ENCODE peak calls at places on chromosomes 11 and 22, in five cellular contexts. One of them, this sample, is unnamed.

GRCh38 chr11:111944139-111944538 is 7.0 kb downstream of the DIXDC1 start:
- DNase-seq in neural progenitor cell: no peak
- DNase-seq in brain microvascular endothelial cell: peak; percentile 83
- DNase-seq in CD8-positive, alpha-beta memory T cell: no peak
- DNase-seq in pancreas: no peak
- DNase-seq in this sample: peak; percentile 53

GRCh38 chr11:128852327-128853023 is 14.6 kb downstream of the KCNJ1 start:
- DNase-seq in neural progenitor cell: no peak
- DNase-seq in brain microvascular endothelial cell: no peak
- DNase-seq in CD8-positive, alpha-beta memory T cell: no peak
- DNase-seq in pancreas: peak; percentile 77
- DNase-seq in this sample: no peak

GRCh38 chr11:4140067-4140636 is 45.6 kb downstream of the RRM1 start:
- DNase-seq in neural progenitor cell: no peak
- DNase-seq in brain microvascular endothelial cell: no peak
- DNase-seq in CD8-positive, alpha-beta memory T cell: no peak
- DNase-seq in pancreas: no peak
- DNase-seq in this sample: no peak

GRCh38 chr11:97683733-97684132 is 1293.9 kb downstream of the JRKL start:
- DNase-seq in neural progenitor cell: peak; percentile 23
- DNase-seq in brain microvascular endothelial cell: no peak
- DNase-seq in CD8-positive, alpha-beta memory T cell: no peak
- DNase-seq in pancreas: no peak
- DNase-seq in this sample: peak; percentile 17

GRCh38 chr11:105230586-105230985 is 91.0 kb upstream of the CARD18 start:
- DNase-seq in neural progenitor cell: no peak
- DNase-seq in brain microvascular endothelial cell: no peak
- DNase-seq in CD8-positive, alpha-beta memory T cell: no peak
- DNase-seq in pancreas: no peak
- DNase-seq in this sample: no peak

GRCh38 chr22:33921576-33922181 is 1.4 kb upstream of the LARGE1 start:
- DNase-seq in neural progenitor cell: peak; percentile 94
- DNase-seq in brain microvascular endothelial cell: peak; percentile 44
- DNase-seq in CD8-positive, alpha-beta memory T cell: no peak
- DNase-seq in pancreas: peak; percentile 50
- DNase-seq in this sample: no peak

GRCh38 chr11:132848336-132848735 is 684.0 kb downstream of the OPCML start:
- DNase-seq in neural progenitor cell: no peak
- DNase-seq in brain microvascular endothelial cell: no peak
- DNase-seq in CD8-positive, alpha-beta memory T cell: no peak
- DNase-seq in pancreas: no peak
- DNase-seq in this sample: no peak

GRCh38 chr11:128891410-128891861 is 280 bp downstream of the KCNJ5 start:
- DNase-seq in neural progenitor cell: no peak
- DNase-seq in brain microvascular endothelial cell: no peak
- DNase-seq in CD8-positive, alpha-beta memory T cell: no peak
- DNase-seq in pancreas: peak; percentile 43
- DNase-seq in this sample: no peak

GRCh38 chr11:133978816-133979215 is 22.0 kb upstream of the IGSF9B start:
- DNase-seq in neural progenitor cell: no peak
- DNase-seq in brain microvascular endothelial cell: no peak
- DNase-seq in CD8-positive, alpha-beta memory T cell: no peak
- DNase-seq in pancreas: no peak
- DNase-seq in this sample: no peak

GRCh38 chr22:20267441-20268288 is 453 bp downstream of the RTN4R start:
- DNase-seq in neural progenitor cell: peak; percentile 81
- DNase-seq in brain microvascular endothelial cell: no peak
- DNase-seq in CD8-positive, alpha-beta memory T cell: no peak
- DNase-seq in pancreas: no peak
- DNase-seq in this sample: no peak

GRCh38 chr22:25627271-25627848 is 62.9 kb downstream of the GRK3 start:
- DNase-seq in neural progenitor cell: no peak
- DNase-seq in brain microvascular endothelial cell: no peak
- DNase-seq in CD8-positive, alpha-beta memory T cell: no peak
- DNase-seq in pancreas: no peak
- DNase-seq in this sample: no peak

GRCh38 chr22:45125198-45125597 is 38.5 kb upstream of the NUP50 start:
- DNase-seq in neural progenitor cell: peak; percentile 39
- DNase-seq in brain microvascular endothelial cell: peak; percentile 46
- DNase-seq in CD8-positive, alpha-beta memory T cell: no peak
- DNase-seq in pancreas: no peak
- DNase-seq in this sample: no peak

GRCh38 chr11:3146612-3147256 is 18.4 kb downstream of the OSBPL5 start:
- DNase-seq in neural progenitor cell: no peak
- DNase-seq in brain microvascular endothelial cell: peak; percentile 54
- DNase-seq in CD8-positive, alpha-beta memory T cell: no peak
- DNase-seq in pancreas: no peak
- DNase-seq in this sample: no peak

GRCh38 chr11:117814766-117815261 is 9.7 kb downstream of the FXYD2 start:
- DNase-seq in neural progenitor cell: peak; percentile 56
- DNase-seq in brain microvascular endothelial cell: no peak
- DNase-seq in CD8-positive, alpha-beta memory T cell: peak; percentile 72
- DNase-seq in pancreas: peak; percentile 58
- DNase-seq in this sample: peak; percentile 89

GRCh38 chr11:115170133-115170815 is 333.9 kb downstream of the CADM1 start:
- DNase-seq in neural progenitor cell: peak; percentile 53
- DNase-seq in brain microvascular endothelial cell: peak; percentile 29
- DNase-seq in CD8-positive, alpha-beta memory T cell: no peak
- DNase-seq in pancreas: no peak
- DNase-seq in this sample: peak; percentile 27

GRCh38 chr11:2803186-2804057 is 82.2 kb downstream of the CDKN1C start:
- DNase-seq in neural progenitor cell: no peak
- DNase-seq in brain microvascular endothelial cell: no peak
- DNase-seq in CD8-positive, alpha-beta memory T cell: no peak
- DNase-seq in pancreas: peak; percentile 12
- DNase-seq in this sample: no peak

GRCh38 chr11:34996958-34997357 is 80.5 kb downstream of the PDHX start:
- DNase-seq in neural progenitor cell: no peak
- DNase-seq in brain microvascular endothelial cell: no peak
- DNase-seq in CD8-positive, alpha-beta memory T cell: no peak
- DNase-seq in pancreas: no peak
- DNase-seq in this sample: no peak

GRCh38 chr22:35203583-35203982 is 53.7 kb upstream of the HMGXB4 start:
- DNase-seq in neural progenitor cell: no peak
- DNase-seq in brain microvascular endothelial cell: no peak
- DNase-seq in CD8-positive, alpha-beta memory T cell: no peak
- DNase-seq in pancreas: no peak
- DNase-seq in this sample: no peak

GRCh38 chr11:132772712-132773545 is 759.4 kb downstream of the OPCML start:
- DNase-seq in neural progenitor cell: peak; percentile 83
- DNase-seq in brain microvascular endothelial cell: no peak
- DNase-seq in CD8-positive, alpha-beta memory T cell: no peak
- DNase-seq in pancreas: no peak
- DNase-seq in this sample: peak; percentile 37

GRCh38 chr11:73875380-73875779 is 1.3 kb downstream of the COA4 start:
- DNase-seq in neural progenitor cell: no peak
- DNase-seq in brain microvascular endothelial cell: no peak
- DNase-seq in CD8-positive, alpha-beta memory T cell: no peak
- DNase-seq in pancreas: no peak
- DNase-seq in this sample: no peak

GRCh38 chr11:15843309-15843857 is 513.0 kb downstream of the SOX6 start:
- DNase-seq in neural progenitor cell: peak; percentile 62
- DNase-seq in brain microvascular endothelial cell: no peak
- DNase-seq in CD8-positive, alpha-beta memory T cell: no peak
- DNase-seq in pancreas: no peak
- DNase-seq in this sample: no peak

GRCh38 chr11:47797633-47798032 is 30.5 kb upstream of the FNBP4 start:
- DNase-seq in neural progenitor cell: no peak
- DNase-seq in brain microvascular endothelial cell: peak; percentile 85
- DNase-seq in CD8-positive, alpha-beta memory T cell: no peak
- DNase-seq in pancreas: no peak
- DNase-seq in this sample: no peak

GRCh38 chr11:123063396-123064267 is 1.7 kb upstream of the HSPA8 start:
- DNase-seq in neural progenitor cell: no peak
- DNase-seq in brain microvascular endothelial cell: peak; percentile 53
- DNase-seq in CD8-positive, alpha-beta memory T cell: no peak
- DNase-seq in pancreas: peak; percentile 46
- DNase-seq in this sample: peak; percentile 66

GRCh38 chr11:59787816-59788215 is 22.8 kb downstream of the MRPL16 start:
- DNase-seq in neural progenitor cell: no peak
- DNase-seq in brain microvascular endothelial cell: peak; percentile 55
- DNase-seq in CD8-positive, alpha-beta memory T cell: no peak
- DNase-seq in pancreas: no peak
- DNase-seq in this sample: no peak

GRCh38 chr11:130550160-130550559 is 101.7 kb downstream of the ADAMTS15 start:
- DNase-seq in neural progenitor cell: no peak
- DNase-seq in brain microvascular endothelial cell: no peak
- DNase-seq in CD8-positive, alpha-beta memory T cell: no peak
- DNase-seq in pancreas: no peak
- DNase-seq in this sample: no peak

GRCh38 chr22:28771195-28771791 is 1.2 kb upstream of the CCDC117 start:
- DNase-seq in neural progenitor cell: no peak
- DNase-seq in brain microvascular endothelial cell: no peak
- DNase-seq in CD8-positive, alpha-beta memory T cell: no peak
- DNase-seq in pancreas: no peak
- DNase-seq in this sample: no peak

GRCh38 chr11:128463386-128463829 is 124.0 kb downstream of the ETS1 start:
- DNase-seq in neural progenitor cell: no peak
- DNase-seq in brain microvascular endothelial cell: peak; percentile 98
- DNase-seq in CD8-positive, alpha-beta memory T cell: no peak
- DNase-seq in pancreas: no peak
- DNase-seq in this sample: no peak

GRCh38 chr22:37708580-37709444 is 12.0 kb downstream of the TRIOBP start:
- DNase-seq in neural progenitor cell: no peak
- DNase-seq in brain microvascular endothelial cell: no peak
- DNase-seq in CD8-positive, alpha-beta memory T cell: no peak
- DNase-seq in pancreas: no peak
- DNase-seq in this sample: no peak

GRCh38 chr11:26753738-26754504 is 32.1 kb upstream of the SLC5A12 start:
- DNase-seq in neural progenitor cell: peak; percentile 79
- DNase-seq in brain microvascular endothelial cell: peak; percentile 76
- DNase-seq in CD8-positive, alpha-beta memory T cell: no peak
- DNase-seq in pancreas: peak; percentile 17
- DNase-seq in this sample: peak; percentile 36

GRCh38 chr22:43272869-43273318 is 70.3 kb downstream of the SCUBE1 start:
- DNase-seq in neural progenitor cell: no peak
- DNase-seq in brain microvascular endothelial cell: no peak
- DNase-seq in CD8-positive, alpha-beta memory T cell: no peak
- DNase-seq in pancreas: no peak
- DNase-seq in this sample: no peak

DNA sequence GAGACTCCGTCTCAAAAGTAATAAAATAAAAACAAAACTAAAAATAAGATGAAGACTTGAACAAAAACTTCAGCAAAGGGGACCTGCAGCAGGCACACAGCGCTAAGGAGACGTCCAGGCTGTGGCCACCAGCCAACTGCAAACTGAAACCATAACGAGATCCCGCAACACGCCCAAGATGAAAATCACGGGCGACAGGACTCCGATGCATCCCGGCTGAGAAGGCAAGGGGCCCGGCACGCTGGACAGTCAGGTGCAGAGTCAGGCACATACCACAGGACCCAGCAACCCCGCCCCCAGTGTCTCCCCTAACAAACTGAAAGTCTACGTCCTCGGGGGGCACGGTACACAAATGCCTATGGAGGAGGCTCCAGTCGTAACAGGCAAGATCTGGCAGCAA is 9.2 kb downstream of the HRAS start:
- DNase-seq in neural progenitor cell: no peak
- DNase-seq in brain microvascular endothelial cell: no peak
- DNase-seq in CD8-positive, alpha-beta memory T cell: no peak
- DNase-seq in pancreas: no peak
- DNase-seq in this sample: no peak
- H3K4me3 ChIP-seq in neural progenitor cell: no peak overlapping the region
- H3K4me3 ChIP-seq in brain microvascular endothelial cell: no peak overlapping the region
- H3K4me3 ChIP-seq in CD8-positive, alpha-beta memory T cell: no peak overlapping the region
- H3K4me3 ChIP-seq in pancreas: no peak overlapping the region
- H3K4me3 ChIP-seq in this sample: no peak overlapping the region

GRCh38 chr11:67051945-67052488 is 4.6 kb upstream of the RHOD start:
- DNase-seq in neural progenitor cell: no peak
- DNase-seq in brain microvascular endothelial cell: no peak
- DNase-seq in CD8-positive, alpha-beta memory T cell: no peak
- DNase-seq in pancreas: no peak
- DNase-seq in this sample: no peak
- H3K4me3 ChIP-seq in neural progenitor cell: no peak overlapping the region
- H3K4me3 ChIP-seq in brain microvascular endothelial cell: no peak overlapping the region
- H3K4me3 ChIP-seq in CD8-positive, alpha-beta memory T cell: no peak overlapping the region
- H3K4me3 ChIP-seq in pancreas: no peak overlapping the region
- H3K4me3 ChIP-seq in this sample: no peak overlapping the region

GRCh38 chr11:8689726-8690255 is 7.2 kb downstream of the RPL27A start:
- DNase-seq in neural progenitor cell: no peak
- DNase-seq in brain microvascular endothelial cell: no peak
- DNase-seq in CD8-positive, alpha-beta memory T cell: no peak
- DNase-seq in pancreas: no peak
- DNase-seq in this sample: no peak
- H3K4me3 ChIP-seq in neural progenitor cell: peak overlapping the region; percentile 53
- H3K4me3 ChIP-seq in brain microvascular endothelial cell: no peak overlapping the region
- H3K4me3 ChIP-seq in CD8-positive, alpha-beta memory T cell: peak overlapping the region; percentile 87
- H3K4me3 ChIP-seq in pancreas: no peak overlapping the region
- H3K4me3 ChIP-seq in this sample: no peak overlapping the region

GRCh38 chr22:46657996-46658947 is 38.1 kb downstream of the GRAMD4 start:
- DNase-seq in neural progenitor cell: no peak
- DNase-seq in brain microvascular endothelial cell: no peak
- DNase-seq in CD8-positive, alpha-beta memory T cell: no peak
- DNase-seq in pancreas: no peak
- DNase-seq in this sample: no peak

GRCh38 chr22:46660604-46661201 is 40.5 kb downstream of the GRAMD4 start:
- DNase-seq in neural progenitor cell: no peak
- DNase-seq in brain microvascular endothelial cell: no peak
- DNase-seq in CD8-positive, alpha-beta memory T cell: no peak
- DNase-seq in pancreas: peak; percentile 50
- DNase-seq in this sample: peak; percentile 51

GRCh38 chr22:46657655-46657953 is 37.4 kb downstream of the GRAMD4 start:
- DNase-seq in neural progenitor cell: no peak
- DNase-seq in brain microvascular endothelial cell: no peak
- DNase-seq in CD8-positive, alpha-beta memory T cell: no peak
- DNase-seq in pancreas: no peak
- DNase-seq in this sample: no peak

GRCh38 chr22:46659791-46660186 is 39.6 kb downstream of the GRAMD4 start:
- DNase-seq in neural progenitor cell: no peak
- DNase-seq in brain microvascular endothelial cell: no peak
- DNase-seq in CD8-positive, alpha-beta memory T cell: no peak
- DNase-seq in pancreas: no peak
- DNase-seq in this sample: no peak

GRCh38 chr22:46659059-46659790 is 39.0 kb downstream of the GRAMD4 start:
- DNase-seq in neural progenitor cell: no peak
- DNase-seq in brain microvascular endothelial cell: no peak
- DNase-seq in CD8-positive, alpha-beta memory T cell: no peak
- DNase-seq in pancreas: no peak
- DNase-seq in this sample: no peak
- H3K4me3 ChIP-seq in neural progenitor cell: no peak overlapping the region
- H3K4me3 ChIP-seq in brain microvascular endothelial cell: no peak overlapping the region
- H3K4me3 ChIP-seq in CD8-positive, alpha-beta memory T cell: no peak overlapping the region
- H3K4me3 ChIP-seq in pancreas: no peak overlapping the region
- H3K4me3 ChIP-seq in this sample: no peak overlapping the region

GRCh38 chr22:23219787-23220484 is 39.6 kb downstream of the BCR start:
- DNase-seq in neural progenitor cell: no peak
- DNase-seq in brain microvascular endothelial cell: peak; percentile 53
- DNase-seq in CD8-positive, alpha-beta memory T cell: no peak
- DNase-seq in pancreas: no peak
- DNase-seq in this sample: peak; percentile 72
- H3K4me3 ChIP-seq in neural progenitor cell: no peak overlapping the region
- H3K4me3 ChIP-seq in brain microvascular endothelial cell: no peak overlapping the region
- H3K4me3 ChIP-seq in CD8-positive, alpha-beta memory T cell: peak overlapping the region; percentile 30
- H3K4me3 ChIP-seq in pancreas: no peak overlapping the region
- H3K4me3 ChIP-seq in this sample: peak overlapping the region; percentile 62